ENCODE peak calls at places on chromosomes 16 and 17, in four cellular contexts. One of them, this sample, is unnamed. For H3K9me3, the result is how much of the 10 kb centered on the place peaks cover.

GRCh38 chr16:17515421-17516210 is 44.9 kb upstream of the XYLT1 start:
- DNase-seq in AG04450: no peak
- DNase-seq in gastrocnemius medialis: no peak
- DNase-seq in A549: no peak
- DNase-seq in this sample: no peak

GRCh38 chr16:50386139-50386538 is 17.4 kb upstream of the BRD7 start:
- DNase-seq in A549: no peak
- DNase-seq in gastrocnemius medialis: no peak
- DNase-seq in AG04450: no peak
- DNase-seq in this sample: no peak

GRCh38 chr17:5714993-5715392 is 130.7 kb upstream of the NLRP1 start:
- DNase-seq in gastrocnemius medialis: no peak
- DNase-seq in AG04450: no peak
- DNase-seq in A549: no peak
- DNase-seq in this sample: no peak

GRCh38 chr16:72996291-72997062 is 51.5 kb downstream of the ZFHX3 start:
- DNase-seq in AG04450: no peak
- DNase-seq in A549: no peak
- DNase-seq in gastrocnemius medialis: no peak
- DNase-seq in this sample: no peak

GRCh38 chr16:57264950-57265371 is 19.5 kb downstream of the PLLP start:
- DNase-seq in AG04450: no peak
- DNase-seq in gastrocnemius medialis: no peak
- DNase-seq in A549: no peak
- DNase-seq in this sample: no peak

GRCh38 chr16:71895679-71896385 is 501 bp downstream of the IST1 start:
- DNase-seq in gastrocnemius medialis: no peak
- DNase-seq in A549: peak
- DNase-seq in AG04450: no peak
- DNase-seq in this sample: peak

GRCh38 chr17:48259710-48260291 is 152.2 kb downstream of the SNX11 start:
- DNase-seq in AG04450: no peak
- DNase-seq in A549: peak
- DNase-seq in gastrocnemius medialis: no peak
- DNase-seq in this sample: no peak

GRCh38 chr17:50549969-50550368 is 3.0 kb downstream of the SPATA20 start:
- DNase-seq in gastrocnemius medialis: no peak
- DNase-seq in AG04450: no peak
- DNase-seq in A549: no peak
- DNase-seq in this sample: no peak

GRCh38 chr17:78374631-78375274 is 3.7 kb upstream of the PGS1 start:
- DNase-seq in AG04450: no peak
- DNase-seq in gastrocnemius medialis: no peak
- DNase-seq in A549: no peak
- DNase-seq in this sample: no peak

GRCh38 chr16:14302031-14302398 is 230.9 kb downstream of the MRTFB start:
- DNase-seq in gastrocnemius medialis: peak
- DNase-seq in AG04450: no peak
- DNase-seq in A549: peak
- DNase-seq in this sample: peak

GRCh38 chr16:11329080-11329491 is 16.2 kb upstream of the RMI2 start:
- DNase-seq in A549: peak
- DNase-seq in gastrocnemius medialis: no peak
- DNase-seq in AG04450: no peak
- DNase-seq in this sample: no peak

GRCh38 chr16:22313141-22313781 is 16.1 kb downstream of the POLR3E start:
- DNase-seq in gastrocnemius medialis: no peak
- DNase-seq in A549: no peak
- DNase-seq in AG04450: no peak
- DNase-seq in this sample: no peak

GRCh38 chr17:83007504-83008475 is 71.6 kb upstream of the METRNL start:
- DNase-seq in A549: no peak
- DNase-seq in gastrocnemius medialis: no peak
- DNase-seq in AG04450: no peak
- DNase-seq in this sample: no peak

GRCh38 chr16:57301126-57301817 is 16.8 kb upstream of the PLLP start:
- DNase-seq in A549: no peak
- DNase-seq in gastrocnemius medialis: no peak
- DNase-seq in AG04450: no peak
- DNase-seq in this sample: no peak

GRCh38 chr17:65115721-65116312 is 21.4 kb upstream of the RGS9 start:
- DNase-seq in gastrocnemius medialis: no peak
- DNase-seq in A549: no peak
- DNase-seq in AG04450: no peak
- DNase-seq in this sample: no peak

GRCh38 chr17:51257150-51258081 is 2.4 kb downstream of the MBTD1 start:
- DNase-seq in A549: no peak
- DNase-seq in gastrocnemius medialis: no peak
- DNase-seq in AG04450: no peak
- DNase-seq in this sample: no peak

GRCh38 chr17:17493986-17494466 is 2.2 kb downstream of the RASD1 start:
- DNase-seq in gastrocnemius medialis: no peak
- DNase-seq in AG04450: no peak
- DNase-seq in A549: no peak
- DNase-seq in this sample: no peak

GRCh38 chr17:38338053-38338452 is 5.7 kb downstream of the GPR179 start:
- DNase-seq in AG04450: no peak
- DNase-seq in gastrocnemius medialis: no peak
- DNase-seq in A549: no peak
- DNase-seq in this sample: no peak

GRCh38 chr16:30409125-30410060 is 2.0 kb downstream of the ZNF771 start:
- DNase-seq in gastrocnemius medialis: peak
- DNase-seq in AG04450: peak
- DNase-seq in A549: peak
- DNase-seq in this sample: peak

GRCh38 chr16:593406-593805 is 3.5 kb downstream of the RAB40C start:
- DNase-seq in gastrocnemius medialis: peak
- DNase-seq in A549: no peak
- DNase-seq in AG04450: no peak
- DNase-seq in this sample: peak

GRCh38 chr17:69763503-69763902 is 311.5 kb upstream of the KCNJ16 start:
- DNase-seq in gastrocnemius medialis: no peak
- DNase-seq in AG04450: no peak
- DNase-seq in A549: no peak
- DNase-seq in this sample: no peak

GRCh38 chr17:72726936-72727335 is 365.6 kb downstream of the SLC39A11 start:
- DNase-seq in AG04450: no peak
- DNase-seq in A549: no peak
- DNase-seq in gastrocnemius medialis: no peak
- DNase-seq in this sample: no peak

GRCh38 chr17:3917391-3917931 is 1.2 kb upstream of the P2RX1 start:
- DNase-seq in AG04450: no peak
- DNase-seq in gastrocnemius medialis: no peak
- DNase-seq in A549: no peak
- DNase-seq in this sample: peak

GRCh38 chr16:54284319-54284930 is 2.2 kb downstream of the IRX3 start:
- DNase-seq in AG04450: no peak
- DNase-seq in gastrocnemius medialis: no peak
- DNase-seq in A549: no peak
- DNase-seq in this sample: peak

GRCh38 chr17:47727704-47728036 is 5.4 kb upstream of the TBX21 start:
- DNase-seq in gastrocnemius medialis: no peak
- DNase-seq in A549: no peak
- DNase-seq in AG04450: no peak
- DNase-seq in this sample: no peak

GRCh38 chr17:76314392-76315227 is 6.5 kb upstream of the QRICH2 start:
- DNase-seq in gastrocnemius medialis: no peak
- DNase-seq in AG04450: peak
- DNase-seq in A549: no peak
- DNase-seq in this sample: no peak

GRCh38 chr17:17108681-17109049 is 66.4 kb downstream of the MPRIP start:
- DNase-seq in A549: no peak
- DNase-seq in gastrocnemius medialis: no peak
- DNase-seq in AG04450: no peak
- DNase-seq in this sample: no peak

GRCh38 chr17:76690596-76691280 is 20.0 kb downstream of the MXRA7 start:
- DNase-seq in A549: no peak
- DNase-seq in gastrocnemius medialis: no peak
- DNase-seq in AG04450: no peak
- DNase-seq in this sample: no peak

GRCh38 chr16:75481475-75481874 is 13.8 kb downstream of the CHST6 start:
- DNase-seq in gastrocnemius medialis: no peak
- DNase-seq in A549: peak
- DNase-seq in AG04450: no peak
- DNase-seq in this sample: no peak

GRCh38 chr17:55394357-55395021 is 27.1 kb downstream of the MMD start:
- DNase-seq in gastrocnemius medialis: no peak
- DNase-seq in A549: no peak
- DNase-seq in AG04450: no peak
- DNase-seq in this sample: no peak

GRCh38 chr17:78040561-78041400 is 82.3 kb downstream of the TNRC6C start:
- DNase-seq in gastrocnemius medialis: peak
- DNase-seq in AG04450: no peak
- DNase-seq in A549: peak
- DNase-seq in this sample: peak

GRCh38 chr16:67248401-67249177 is at the start of gene SLC9A5:
- DNase-seq in gastrocnemius medialis: peak
- DNase-seq in AG04450: no peak
- DNase-seq in A549: no peak
- DNase-seq in this sample: peak

GRCh38 chr16:27359615-27360014 is 42.4 kb upstream of the IL21R start:
- DNase-seq in AG04450: no peak
- DNase-seq in A549: no peak
- DNase-seq in gastrocnemius medialis: no peak
- DNase-seq in this sample: no peak

GRCh38 chr17:82592289-82592683 is 56.0 kb downstream of the WDR45B start:
- DNase-seq in AG04450: no peak
- DNase-seq in A549: no peak
- DNase-seq in gastrocnemius medialis: peak
- DNase-seq in this sample: no peak

GRCh38 chr17:6088141-6088540 is 18.0 kb downstream of the WSCD1 start:
- DNase-seq in A549: no peak
- DNase-seq in AG04450: no peak
- DNase-seq in gastrocnemius medialis: no peak
- DNase-seq in this sample: no peak

GRCh38 chr17:7579839-7580630 is 597 bp downstream of the CD68 start:
- DNase-seq in A549: no peak
- DNase-seq in AG04450: no peak
- DNase-seq in gastrocnemius medialis: no peak
- DNase-seq in this sample: no peak

GRCh38 chr16:88285514-88285822 is 97.3 kb upstream of the ZNF469 start:
- DNase-seq in AG04450: no peak
- DNase-seq in gastrocnemius medialis: no peak
- DNase-seq in A549: no peak
- DNase-seq in this sample: no peak
- H3K9me3 ChIP-seq in AG04450: under half
- H3K9me3 ChIP-seq in gastrocnemius medialis: under half
- H3K9me3 ChIP-seq in A549: half or more
- H3K9me3 ChIP-seq in this sample: under half

DNA sequence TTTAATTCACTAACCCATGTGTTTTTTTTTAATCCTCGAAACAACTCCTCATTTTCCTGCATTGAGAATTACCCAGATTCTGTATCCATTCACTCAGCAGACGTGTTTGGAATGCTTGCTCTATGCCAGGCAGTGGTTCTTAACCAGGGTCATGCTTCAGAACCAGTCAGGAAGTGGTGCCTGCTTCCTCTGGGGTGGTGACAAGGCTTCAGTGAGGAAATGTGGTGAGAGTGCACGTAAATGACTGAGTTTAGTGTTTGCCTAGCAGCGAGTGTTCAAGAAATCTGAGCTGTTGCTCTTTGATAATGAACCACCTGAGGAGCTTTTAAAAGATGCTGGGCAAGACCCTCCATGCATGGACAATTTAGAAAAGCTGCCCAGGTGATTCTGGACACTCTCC is 9.9 kb downstream of the ZFP90 start:
- DNase-seq in A549: no peak
- DNase-seq in AG04450: no peak
- DNase-seq in gastrocnemius medialis: no peak
- DNase-seq in this sample: no peak
- H3K9me3 ChIP-seq in A549: half or more
- H3K9me3 ChIP-seq in AG04450: half or more
- H3K9me3 ChIP-seq in gastrocnemius medialis: under half
- H3K9me3 ChIP-seq in this sample: under half

GRCh38 chr16:3389663-3390338 is 11.0 kb downstream of the ZSCAN32 start:
- DNase-seq in A549: no peak
- DNase-seq in gastrocnemius medialis: no peak
- DNase-seq in AG04450: no peak
- DNase-seq in this sample: no peak
- H3K9me3 ChIP-seq in A549: half or more
- H3K9me3 ChIP-seq in gastrocnemius medialis: under half
- H3K9me3 ChIP-seq in AG04450: half or more
- H3K9me3 ChIP-seq in this sample: under half

GRCh38 chr17:27217631-27218030 is 76.3 kb upstream of the WSB1 start:
- DNase-seq in A549: no peak
- DNase-seq in gastrocnemius medialis: no peak
- DNase-seq in AG04450: no peak
- DNase-seq in this sample: no peak
- H3K9me3 ChIP-seq in A549: under half
- H3K9me3 ChIP-seq in gastrocnemius medialis: under half
- H3K9me3 ChIP-seq in AG04450: under half
- H3K9me3 ChIP-seq in this sample: under half

GRCh38 chr17:39462644-39463375 is 1.5 kb downstream of the CDK12 start:
- DNase-seq in A549: no peak
- DNase-seq in gastrocnemius medialis: no peak
- DNase-seq in AG04450: no peak
- DNase-seq in this sample: no peak
- H3K9me3 ChIP-seq in A549: under half
- H3K9me3 ChIP-seq in gastrocnemius medialis: under half
- H3K9me3 ChIP-seq in AG04450: under half
- H3K9me3 ChIP-seq in this sample: under half

This sample was measured in right cardiac atrium.